ENCODE peak calls at places on chromosomes 5 and 9, in eight cellular contexts. Z is KBM-7; H is AG10803; Q is effector CD4-positive, alpha-beta T cell; B is sigmoid colon; R is activated T-helper 9 cell treated with anti-CD3 and anti-CD28 coated beads, Interleukin-2, amount 50 U/mL, for 16 hours; L is naive thymus-derived CD8-positive, alpha-beta T cell; J is AG08395. D is an unnamed sample.

GRCh38 chr5:60633336-60633735 is 66.6 kb downstream of the DEPDC1B start:
- DNase-seq in R (no peak), Q (no peak), L (no peak), J (peak), Z (no peak), B (no peak), H (peak), D (no peak)

GRCh38 chr9:131776473-131776872 is 36.6 kb upstream of the RAPGEF1 start:
- DNase-seq in Z (peak), B (no peak), R (no peak), J (peak), H (peak), L (no peak), Q (no peak), D (peak)

GRCh38 chr5:8012131-8012977 is 143.4 kb downstream of the MTRR start:
- DNase-seq in J (no peak), Z (peak), B (no peak), H (no peak), L (no peak), R (no peak), Q (no peak), D (no peak)

GRCh38 chr9:93672622-93673270 is 96.4 kb downstream of the PHF2 start:
- DNase-seq in B (no peak), J (no peak), Q (peak), Z (no peak), L (no peak), H (no peak), R (no peak), D (no peak)

GRCh38 chr9:114038724-114039313 is 39.3 kb downstream of the AMBP start:
- DNase-seq in J (no peak), Z (no peak), H (no peak), R (no peak), Q (no peak), L (no peak), B (no peak), D (no peak)

GRCh38 chr9:135797507-135798302 is 95.7 kb downstream of the KCNT1 start:
- DNase-seq in B (no peak), J (peak), Z (peak), Q (no peak), H (peak), R (no peak), L (no peak), D (peak)

GRCh38 chr9:129272348-129273025 is 94.4 kb upstream of the IER5L start:
- DNase-seq in B (peak), H (no peak), L (no peak), Z (no peak), Q (no peak), R (no peak), J (no peak), D (no peak)

GRCh38 chr5:91219803-91220371 is 163.2 kb downstream of the ARRDC3 start:
- DNase-seq in J (peak), B (no peak), L (no peak), Q (no peak), H (peak), Z (peak), R (no peak), D (peak)

GRCh38 chr5:171863928-171864327 is 78.3 kb downstream of the SMIM23 start:
- DNase-seq in R (no peak), Q (no peak), B (no peak), L (no peak), J (peak), Z (no peak), H (peak), D (no peak)

GRCh38 chr9:137087409-137087925 is 682 bp downstream of the MAN1B1 start:
- DNase-seq in B (no peak), Z (peak), L (no peak), H (no peak), J (no peak), R (no peak), Q (no peak), D (peak)

GRCh38 chr9:91282292-91282691 is 79.4 kb downstream of the AUH start:
- DNase-seq in Q (no peak), L (no peak), Z (no peak), H (peak), B (no peak), R (no peak), J (peak), D (no peak)

GRCh38 chr5:53368966-53369605 is 111.3 kb upstream of the FST start:
- DNase-seq in Z (no peak), H (peak), J (no peak), L (no peak), Q (no peak), B (no peak), R (no peak), D (no peak)

GRCh38 chr5:93654676-93655075 is 71.7 kb downstream of the NR2F1 start:
- DNase-seq in J (no peak), L (no peak), R (no peak), Q (no peak), B (no peak), Z (no peak), H (no peak), D (no peak)

GRCh38 chr5:177094224-177095087 is 7.7 kb downstream of the FGFR4 start:
- DNase-seq in Q (no peak), Z (no peak), H (peak), R (no peak), B (peak), L (no peak), J (peak), D (no peak)

GRCh38 chr5:128062172-128062746 is 21.3 kb upstream of the SLC12A2 start:
- DNase-seq in B (no peak), H (peak), Z (no peak), Q (no peak), L (no peak), R (no peak), J (peak), D (no peak)

GRCh38 chr9:78598120-78598519 is 301.2 kb downstream of the PSAT1 start:
- DNase-seq in Z (no peak), H (no peak), Q (no peak), B (no peak), L (no peak), J (no peak), R (no peak), D (no peak)

GRCh38 chr5:35771321-35771720 is 85.4 kb upstream of the IL7R start:
- DNase-seq in Q (no peak), J (peak), R (no peak), L (no peak), Z (no peak), H (peak), B (no peak), D (no peak)

GRCh38 chr9:78691531-78691930 is 394.6 kb downstream of the PSAT1 start:
- DNase-seq in B (no peak), R (no peak), Z (no peak), L (no peak), Q (no peak), J (peak), H (peak), D (no peak)

GRCh38 chr5:107558951-107559350 is 111.8 kb downstream of the EFNA5 start:
- DNase-seq in R (no peak), Q (no peak), B (no peak), Z (no peak), H (no peak), J (no peak), L (no peak), D (no peak)

GRCh38 chr5:55899344-55899743 is 48.2 kb downstream of the IL31RA start:
- DNase-seq in Q (no peak), R (no peak), B (no peak), Z (no peak), J (peak), L (no peak), H (peak), D (no peak)

GRCh38 chr5:144072518-144072927 is 97.9 kb downstream of the YIPF5 start:
- DNase-seq in H (peak), Q (no peak), B (no peak), J (peak), L (no peak), Z (no peak), R (no peak), D (no peak)